ENCODE peak calls at places on chromosomes 11 and 22, in seven cellular contexts. Q is activated naive CD4-positive, alpha-beta T cell; O is cardiac muscle cell; R is H9; E is endodermal cell; M is left lung; V is amniotic stem cell. D is an unnamed sample.

GRCh38 chr22:20453222-20453621 is 15.6 kb upstream of the SCARF2 start:
- DNase-seq in Q (no peak), O (no peak), R (no peak), E (no peak), M (no peak), V (no peak), D (no peak)

GRCh38 chr11:15936011-15936410 is 420.3 kb downstream of the SOX6 start:
- DNase-seq in Q (no peak), O (no peak), R (no peak), E (no peak), M (no peak), V (no peak), D (no peak)

GRCh38 chr11:105220175-105220574 is 80.6 kb upstream of the CARD18 start:
- DNase-seq in Q (no peak), O (no peak), R (no peak), E (no peak), M (no peak), V (no peak), D (no peak)

GRCh38 chr11:44559207-44559943 is 6.1 kb upstream of the CD82 start:
- DNase-seq in Q (no peak), O (no peak), R (peak), E (peak), M (no peak), V (no peak), D (no peak)

GRCh38 chr11:69209936-69210659 is 54.4 kb downstream of the SMIM38 start:
- DNase-seq in Q (no peak), O (no peak), R (no peak), E (peak), M (no peak), V (no peak), D (no peak)

GRCh38 chr11:92626624-92627023 is 342.8 kb upstream of the MTNR1B start:
- DNase-seq in Q (no peak), O (no peak), R (no peak), E (no peak), M (no peak), V (no peak), D (no peak)

GRCh38 chr22:17734197-17734596 is 40.1 kb downstream of the BID start:
- DNase-seq in Q (no peak), O (peak), R (no peak), E (peak), M (no peak), V (no peak), D (no peak)

GRCh38 chr22:29344137-29344536 is 28.6 kb upstream of the RASL10A start:
- DNase-seq in Q (no peak), O (peak), R (no peak), E (no peak), M (peak), V (peak), D (peak)

GRCh38 chr11:126968915-126969314 is 31.7 kb downstream of the KIRREL3 start:
- DNase-seq in Q (no peak), O (no peak), R (peak), E (peak), M (no peak), V (no peak), D (no peak)

GRCh38 chr11:36012410-36012809 is 68.5 kb downstream of the LDLRAD3 start:
- DNase-seq in Q (no peak), O (peak), R (no peak), E (no peak), M (no peak), V (no peak), D (no peak)

GRCh38 chr11:34168642-34169051 is 63.2 kb downstream of the NAT10 start:
- DNase-seq in Q (no peak), O (no peak), R (no peak), E (no peak), M (no peak), V (no peak), D (no peak)

GRCh38 chr22:23256986-23257888 is 76.9 kb downstream of the BCR start:
- DNase-seq in Q (no peak), O (no peak), R (no peak), E (no peak), M (no peak), V (no peak), D (no peak)

GRCh38 chr11:31445621-31446020 is 63.8 kb downstream of the IMMP1L start:
- DNase-seq in Q (no peak), O (no peak), R (no peak), E (no peak), M (no peak), V (no peak), D (no peak)

GRCh38 chr11:66277475-66278391 is at the start of gene CNIH2:
- DNase-seq in Q (peak), O (peak), R (no peak), E (peak), M (no peak), V (no peak), D (no peak)

D was measured in mesothelial cell of epicardium.